ENCODE peak calls at places on chromosome 7, in eight cellular contexts. E is GM03348; M is M059J; V is stimulated activated CD8-positive, alpha-beta memory T cell treated with anti-CD3 and anti-CD28 coated beads, Interleukin-2, amount 100 ng/mL, for 48 hours; I is lower lobe of right lung; A is tibial artery; J is BE2C; U is astrocyte of the cerebellum. K is an unnamed sample.

GRCh38 chr7:128104109-128104742 is 73.0 kb upstream of the LRRC4 start:
- DNase-seq in A (no peak), M (no peak), I (peak; percentile 47), U (no peak), V (no peak), J (peak; percentile 74), E (peak; percentile 61), K (no peak)

GRCh38 chr7:120519224-120519623 is 246.2 kb downstream of the KCND2 start:
- DNase-seq in U (no peak), M (no peak), E (no peak), J (no peak), V (no peak), I (no peak), A (no peak), K (no peak)

GRCh38 chr7:69187824-69188335 is 410.4 kb upstream of the AUTS2 start:
- DNase-seq in I (no peak), V (no peak), A (no peak), E (no peak), J (no peak), M (peak; percentile 62), U (no peak), K (no peak)

GRCh38 chr7:16770657-16771329 is 17.2 kb downstream of the TSPAN13 start:
- DNase-seq in E (no peak), A (no peak), I (no peak), V (no peak), M (no peak), U (no peak), J (no peak), K (no peak)

GRCh38 chr7:95264225-95264927 is 60.0 kb downstream of the PON1 start:
- DNase-seq in A (no peak), U (peak; percentile 35), I (no peak), J (no peak), E (no peak), M (peak; percentile 51), V (no peak), K (no peak)

GRCh38 chr7:66631471-66631870 is 2.8 kb downstream of the KCTD7 start:
- DNase-seq in U (no peak), M (no peak), A (no peak), E (no peak), J (no peak), I (no peak), V (no peak), K (no peak)

GRCh38 chr7:30141405-30142045 is 6.7 kb downstream of the MTURN start:
- DNase-seq in U (no peak), M (no peak), V (no peak), J (no peak), I (no peak), A (no peak), E (no peak), K (no peak)

GRCh38 chr7:155974186-155974897 is 162.1 kb upstream of the SHH start:
- DNase-seq in V (no peak), U (no peak), A (no peak), J (no peak), E (no peak), I (no peak), M (no peak), K (no peak)

GRCh38 chr7:84536256-84536870 is 341.8 kb upstream of the SEMA3A start:
- DNase-seq in E (no peak), J (no peak), A (no peak), U (no peak), V (no peak), M (peak; percentile 84), I (no peak), K (no peak)